ENCODE peak calls at places on chromosomes 6 and 20, in six cellular contexts. One of them, this sample, is unnamed.

GRCh38 chr6:17907467-17908229 is 79.8 kb downstream of the KIF13A start:
- DNase-seq in K562: peak
- DNase-seq in H1: no peak
- DNase-seq in GM12891: no peak
- DNase-seq in HepG2: peak
- DNase-seq in GM12878: no peak
- DNase-seq in this sample: no peak

GRCh38 chr20:53402233-53403005 is 191.2 kb downstream of the ZNF217 start:
- DNase-seq in K562: no peak
- DNase-seq in H1: no peak
- DNase-seq in GM12878: no peak
- DNase-seq in HepG2: no peak
- DNase-seq in GM12891: no peak
- DNase-seq in this sample: no peak

GRCh38 chr20:62317167-62317655 is 14.4 kb downstream of the ADRM1 start:
- DNase-seq in K562: no peak
- DNase-seq in HepG2: no peak
- DNase-seq in GM12878: no peak
- DNase-seq in H1: no peak
- DNase-seq in GM12891: no peak
- DNase-seq in this sample: no peak

GRCh38 chr6:146546440-146546839 is 2.8 kb downstream of the RAB32 start:
- DNase-seq in GM12878: no peak
- DNase-seq in HepG2: peak
- DNase-seq in H1: no peak
- DNase-seq in GM12891: no peak
- DNase-seq in K562: no peak
- DNase-seq in this sample: no peak

GRCh38 chr6:45608252-45608911 is 230.6 kb upstream of the SUPT3H start:
- DNase-seq in H1: no peak
- DNase-seq in GM12891: no peak
- DNase-seq in K562: no peak
- DNase-seq in HepG2: no peak
- DNase-seq in GM12878: no peak
- DNase-seq in this sample: no peak

GRCh38 chr6:134689676-134690447 is 260.0 kb downstream of the ALDH8A1 start:
- DNase-seq in GM12878: no peak
- DNase-seq in K562: no peak
- DNase-seq in GM12891: no peak
- DNase-seq in HepG2: no peak
- DNase-seq in H1: no peak
- DNase-seq in this sample: no peak

GRCh38 chr6:142929751-142930358 is 15.1 kb downstream of the HIVEP2 start:
- DNase-seq in HepG2: no peak
- DNase-seq in GM12891: no peak
- DNase-seq in K562: no peak
- DNase-seq in H1: no peak
- DNase-seq in GM12878: no peak
- DNase-seq in this sample: no peak

GRCh38 chr6:149278996-149279395 is 38.5 kb upstream of the TAB2 start:
- DNase-seq in GM12891: no peak
- DNase-seq in HepG2: no peak
- DNase-seq in H1: no peak
- DNase-seq in GM12878: no peak
- DNase-seq in K562: no peak
- DNase-seq in this sample: no peak

GRCh38 chr20:38073307-38074010 is 39.9 kb downstream of the RPRD1B start:
- DNase-seq in HepG2: peak
- DNase-seq in GM12891: no peak
- DNase-seq in H1: peak
- DNase-seq in GM12878: no peak
- DNase-seq in K562: peak
- DNase-seq in this sample: no peak

GRCh38 chr6:3366596-3367413 is 90.0 kb downstream of the SLC22A23 start:
- DNase-seq in HepG2: peak
- DNase-seq in GM12878: no peak
- DNase-seq in K562: no peak
- DNase-seq in H1: no peak
- DNase-seq in GM12891: no peak
- DNase-seq in this sample: no peak

GRCh38 chr6:33988121-33989015 is 157.5 kb downstream of the GRM4 start:
- DNase-seq in HepG2: peak
- DNase-seq in K562: no peak
- DNase-seq in H1: no peak
- DNase-seq in GM12891: no peak
- DNase-seq in GM12878: no peak
- DNase-seq in this sample: no peak

GRCh38 chr6:144319193-144319592 is 34.1 kb downstream of the UTRN start:
- DNase-seq in GM12891: no peak
- DNase-seq in K562: no peak
- DNase-seq in HepG2: no peak
- DNase-seq in GM12878: no peak
- DNase-seq in H1: no peak
- DNase-seq in this sample: no peak

GRCh38 chr6:149032599-149033405 is 284.7 kb upstream of the TAB2 start:
- DNase-seq in GM12891: peak
- DNase-seq in H1: no peak
- DNase-seq in GM12878: peak
- DNase-seq in HepG2: peak
- DNase-seq in K562: no peak
- DNase-seq in this sample: no peak

GRCh38 chr20:60976913-60977312 is 275.1 kb upstream of the CDH4 start:
- DNase-seq in HepG2: no peak
- DNase-seq in GM12891: no peak
- DNase-seq in H1: no peak
- DNase-seq in GM12878: no peak
- DNase-seq in K562: no peak
- DNase-seq in this sample: no peak

GRCh38 chr6:17831135-17831534 is 124.4 kb upstream of the NUP153 start:
- DNase-seq in GM12878: no peak
- DNase-seq in HepG2: no peak
- DNase-seq in K562: no peak
- DNase-seq in H1: no peak
- DNase-seq in GM12891: no peak
- DNase-seq in this sample: no peak

GRCh38 chr6:113994934-113995342 is 24.0 kb upstream of the HDAC2 start:
- DNase-seq in GM12891: no peak
- DNase-seq in GM12878: no peak
- DNase-seq in HepG2: peak
- DNase-seq in K562: peak
- DNase-seq in H1: peak
- DNase-seq in this sample: peak

GRCh38 chr6:17057322-17057721 is 44.5 kb upstream of the STMND1 start:
- DNase-seq in HepG2: no peak
- DNase-seq in K562: no peak
- DNase-seq in H1: no peak
- DNase-seq in GM12878: no peak
- DNase-seq in GM12891: no peak
- DNase-seq in this sample: no peak

GRCh38 chr6:42025066-42025789 is 25.1 kb upstream of the TAF8 start:
- DNase-seq in HepG2: no peak
- DNase-seq in GM12878: peak
- DNase-seq in H1: no peak
- DNase-seq in GM12891: peak
- DNase-seq in K562: peak
- DNase-seq in this sample: peak

GRCh38 chr6:22353036-22353560 is 56.3 kb upstream of the PRL start:
- DNase-seq in H1: no peak
- DNase-seq in HepG2: no peak
- DNase-seq in GM12891: no peak
- DNase-seq in K562: no peak
- DNase-seq in GM12878: no peak
- DNase-seq in this sample: no peak

DNA sequence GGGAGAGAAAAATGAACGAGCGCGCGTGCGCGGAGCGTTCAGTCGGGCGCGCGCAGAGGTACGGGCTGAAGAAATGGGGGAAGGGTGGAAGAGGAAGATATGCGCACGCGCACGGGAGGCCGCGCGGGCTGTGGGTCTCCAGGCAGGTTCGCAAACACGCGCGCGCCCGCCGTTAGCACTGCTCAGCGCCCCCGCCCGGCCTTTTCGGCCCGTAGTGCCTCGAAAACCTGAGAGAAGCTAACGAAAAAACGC is 393 bp downstream of the BCLAF1 start:
- DNase-seq in K562: peak
- DNase-seq in GM12878: peak
- DNase-seq in GM12891: peak
- DNase-seq in H1: peak
- DNase-seq in HepG2: peak
- DNase-seq in this sample: peak
- TF ChIP-seq TAF1 in K562: peak
- TF ChIP-seq TAF1 in GM12878: no peak
- TF ChIP-seq TAF1 in GM12891: no peak
- TF ChIP-seq TAF1 in H1: no peak
- TF ChIP-seq TAF1 in HepG2: no peak
- TF ChIP-seq TAF1 in this sample: no peak

GRCh38 chr6:130885392-130886192 is 58.4 kb downstream of the SMLR1 start:
- DNase-seq in GM12891: peak
- DNase-seq in GM12878: peak
- DNase-seq in H1: peak
- DNase-seq in HepG2: peak
- DNase-seq in K562: peak
- DNase-seq in this sample: no peak
- TF ChIP-seq POLR2AphosphoS5 in GM12891: no peak
- TF ChIP-seq POLR2AphosphoS5 in GM12878: no peak
- TF ChIP-seq POLR2AphosphoS5 in H1: no peak
- TF ChIP-seq POLR2AphosphoS5 in HepG2: no peak
- TF ChIP-seq POLR2AphosphoS5 in K562: no peak
- TF ChIP-seq POLR2AphosphoS5 in this sample: no peak

GRCh38 chr20:10467985-10468845 is 33.1 kb downstream of the SLX4IP start:
- DNase-seq in GM12878: no peak
- DNase-seq in GM12891: no peak
- DNase-seq in H1: no peak
- DNase-seq in K562: no peak
- DNase-seq in HepG2: no peak
- DNase-seq in this sample: no peak
- TF ChIP-seq POLR2A in GM12878: no peak
- TF ChIP-seq POLR2A in GM12891: no peak
- TF ChIP-seq POLR2A in H1: no peak
- TF ChIP-seq POLR2A in K562: no peak
- TF ChIP-seq POLR2A in HepG2: no peak
- TF ChIP-seq POLR2A in this sample: no peak

GRCh38 chr6:81265106-81265505 is 487.4 kb downstream of the TENT5A start:
- DNase-seq in K562: no peak
- DNase-seq in GM12891: no peak
- DNase-seq in H1: no peak
- DNase-seq in GM12878: no peak
- DNase-seq in HepG2: peak
- DNase-seq in this sample: no peak
- TF ChIP-seq TAF1 in K562: no peak
- TF ChIP-seq TAF1 in GM12891: no peak
- TF ChIP-seq TAF1 in H1: no peak
- TF ChIP-seq TAF1 in GM12878: no peak
- TF ChIP-seq TAF1 in HepG2: no peak
- TF ChIP-seq TAF1 in this sample: no peak